ENCODE peak calls at places on chromosomes 3 and 15, in five cellular contexts. One of them, this sample, is unnamed.

GRCh38 chr3:63492464-63492863 is 160.0 kb upstream of the SNTN start:
- DNase-seq in epithelial cell of esophagus: no peak
- DNase-seq in AG20443: no peak
- DNase-seq in germinal center: no peak
- DNase-seq in C1 segment of cervical spinal cord: no peak
- DNase-seq in this sample: no peak

GRCh38 chr3:165642761-165643432 is 194.3 kb downstream of the BCHE start:
- DNase-seq in epithelial cell of esophagus: peak; percentile 97
- DNase-seq in AG20443: peak; percentile 82
- DNase-seq in germinal center: no peak
- DNase-seq in C1 segment of cervical spinal cord: no peak
- DNase-seq in this sample: no peak

GRCh38 chr3:174581551-174581950 is 277.6 kb upstream of the NAALADL2 start:
- DNase-seq in epithelial cell of esophagus: peak; percentile 18
- DNase-seq in AG20443: no peak
- DNase-seq in germinal center: no peak
- DNase-seq in C1 segment of cervical spinal cord: no peak
- DNase-seq in this sample: no peak

GRCh38 chr3:128473737-128474136 is 7.0 kb upstream of the DNAJB8 start:
- DNase-seq in epithelial cell of esophagus: no peak
- DNase-seq in AG20443: no peak
- DNase-seq in germinal center: no peak
- DNase-seq in C1 segment of cervical spinal cord: no peak
- DNase-seq in this sample: no peak

GRCh38 chr15:98658831-98659699 is 10.7 kb downstream of the IGF1R start:
- DNase-seq in epithelial cell of esophagus: peak; percentile 67
- DNase-seq in AG20443: peak; percentile 65
- DNase-seq in germinal center: peak; percentile 47
- DNase-seq in C1 segment of cervical spinal cord: no peak
- DNase-seq in this sample: peak; percentile 62

GRCh38 chr3:190585771-190586630 is 72.1 kb downstream of the IL1RAP start:
- DNase-seq in epithelial cell of esophagus: peak; percentile 98
- DNase-seq in AG20443: peak; percentile 89
- DNase-seq in germinal center: no peak
- DNase-seq in C1 segment of cervical spinal cord: no peak
- DNase-seq in this sample: no peak

GRCh38 chr3:126432361-126432760 is 37.7 kb downstream of the CFAP100 start:
- DNase-seq in epithelial cell of esophagus: peak; percentile 61
- DNase-seq in AG20443: no peak
- DNase-seq in germinal center: no peak
- DNase-seq in C1 segment of cervical spinal cord: no peak
- DNase-seq in this sample: no peak

GRCh38 chr15:84552896-84553295 is 47.9 kb upstream of the ZSCAN2 start:
- DNase-seq in epithelial cell of esophagus: no peak
- DNase-seq in AG20443: peak; percentile 58
- DNase-seq in germinal center: no peak
- DNase-seq in C1 segment of cervical spinal cord: no peak
- DNase-seq in this sample: no peak

GRCh38 chr3:176769547-176770190 is 427.6 kb downstream of the TBL1XR1 start:
- DNase-seq in epithelial cell of esophagus: no peak
- DNase-seq in AG20443: no peak
- DNase-seq in germinal center: no peak
- DNase-seq in C1 segment of cervical spinal cord: no peak
- DNase-seq in this sample: no peak

GRCh38 chr3:24519368-24520100 is 24.9 kb upstream of the THRB start:
- DNase-seq in epithelial cell of esophagus: no peak
- DNase-seq in AG20443: peak; percentile 56
- DNase-seq in germinal center: peak; percentile 49
- DNase-seq in C1 segment of cervical spinal cord: no peak
- DNase-seq in this sample: no peak

GRCh38 chr3:137792633-137793271 is 28.6 kb downstream of the SOX14 start:
- DNase-seq in epithelial cell of esophagus: peak; percentile 12
- DNase-seq in AG20443: peak; percentile 50
- DNase-seq in germinal center: no peak
- DNase-seq in C1 segment of cervical spinal cord: no peak
- DNase-seq in this sample: peak; percentile 3

GRCh38 chr3:171461087-171461917 is 1.1 kb upstream of the TNIK start:
- DNase-seq in epithelial cell of esophagus: peak; percentile 43
- DNase-seq in AG20443: no peak
- DNase-seq in germinal center: no peak
- DNase-seq in C1 segment of cervical spinal cord: no peak
- DNase-seq in this sample: no peak

GRCh38 chr15:50183112-50183794 is 1.3 kb downstream of the SLC27A2 start:
- DNase-seq in epithelial cell of esophagus: no peak
- DNase-seq in AG20443: no peak
- DNase-seq in germinal center: no peak
- DNase-seq in C1 segment of cervical spinal cord: no peak
- DNase-seq in this sample: no peak

GRCh38 chr15:97235285-97235985 is 725.1 kb upstream of the ARRDC4 start:
- DNase-seq in epithelial cell of esophagus: peak; percentile 58
- DNase-seq in AG20443: peak; percentile 76
- DNase-seq in germinal center: peak; percentile 13
- DNase-seq in C1 segment of cervical spinal cord: peak; percentile 3
- DNase-seq in this sample: peak; percentile 0

GRCh38 chr3:122178711-122179110 is 4.8 kb upstream of the CASR start:
- DNase-seq in epithelial cell of esophagus: peak; percentile 53
- DNase-seq in AG20443: no peak
- DNase-seq in germinal center: no peak
- DNase-seq in C1 segment of cervical spinal cord: no peak
- DNase-seq in this sample: no peak

This sample was measured in hippocampal formation.